ENCODE peak calls at places on chromosomes 16 and 17, in five cellular contexts. D, U, N, Z and V are unnamed samples.

GRCh38 chr16:35194681-35195080 is 1735.3 kb downstream of the TP53TG3F start:
- DNase-seq in D (no peak), U (no peak), N (no peak), Z (no peak), V (no peak)

GRCh38 chr17:56891751-56892150 is 22.1 kb downstream of the TRIM25 start:
- DNase-seq in D (no peak), U (no peak), N (no peak), Z (no peak), V (no peak)

GRCh38 chr16:88429387-88430184 is 23.5 kb upstream of the ZFPM1 start:
- DNase-seq in D (no peak), U (no peak), N (no peak), Z (no peak), V (no peak)

GRCh38 chr17:57810740-57811632 is 38.9 kb downstream of the MRPS23 start:
- DNase-seq in D (no peak), U (no peak), N (peak; percentile 31), Z (peak; percentile 55), V (no peak)

GRCh38 chr16:83344014-83344413 is 463.8 kb upstream of the HSBP1 start:
- DNase-seq in D (peak; percentile 93), U (no peak), N (no peak), Z (peak; percentile 84), V (no peak)

GRCh38 chr17:74049167-74049797 is 154.2 kb upstream of the RPL38 start:
- DNase-seq in D (no peak), U (no peak), N (no peak), Z (no peak), V (no peak)

GRCh38 chr17:57696050-57696449 is 49.0 kb downstream of the CCDC182 start:
- DNase-seq in D (no peak), U (no peak), N (no peak), Z (no peak), V (no peak)

GRCh38 chr17:7177954-7178477 is 1.2 kb downstream of the ASGR1 start:
- DNase-seq in D (no peak), U (no peak), N (no peak), Z (no peak), V (no peak)

GRCh38 chr17:48483004-48483403 is 47.8 kb downstream of the HOXB1 start:
- DNase-seq in D (no peak), U (no peak), N (no peak), Z (no peak), V (no peak)